ENCODE peak calls at places on chromosome 21, in six cellular contexts. One of them, this sample, is unnamed.

GRCh38 chr21:39216290-39216689 is 33.0 kb upstream of the PSMG1 start:
- DNase-seq in SK-N-SH: no peak
- DNase-seq in H1: no peak
- DNase-seq in HCT116: no peak
- DNase-seq in HepG2: no peak
- DNase-seq in K562: no peak
- DNase-seq in this sample: no peak

GRCh38 chr21:31616216-31616615 is 43.3 kb upstream of the SOD1 start:
- DNase-seq in H1: no peak
- DNase-seq in K562: no peak
- DNase-seq in SK-N-SH: no peak
- DNase-seq in HCT116: no peak
- DNase-seq in HepG2: no peak
- DNase-seq in this sample: no peak

GRCh38 chr21:35120631-35121180 is 71.6 kb upstream of the RUNX1 start:
- DNase-seq in HCT116: no peak
- DNase-seq in K562: no peak
- DNase-seq in HepG2: no peak
- DNase-seq in SK-N-SH: no peak
- DNase-seq in H1: no peak
- DNase-seq in this sample: no peak

GRCh38 chr21:19767546-19767945 is 1230.7 kb upstream of the NCAM2 start:
- DNase-seq in K562: no peak
- DNase-seq in H1: no peak
- DNase-seq in HepG2: no peak
- DNase-seq in SK-N-SH: no peak
- DNase-seq in HCT116: no peak
- DNase-seq in this sample: no peak

GRCh38 chr21:40200962-40201361 is 333.7 kb downstream of the PCP4 start:
- DNase-seq in K562: no peak
- DNase-seq in HepG2: no peak
- DNase-seq in HCT116: no peak
- DNase-seq in H1: no peak
- DNase-seq in SK-N-SH: no peak
- DNase-seq in this sample: no peak

GRCh38 chr21:42474043-42474831 is 21.8 kb downstream of the RSPH1 start:
- DNase-seq in HepG2: peak
- DNase-seq in HCT116: peak
- DNase-seq in K562: no peak
- DNase-seq in H1: no peak
- DNase-seq in SK-N-SH: peak
- DNase-seq in this sample: no peak

GRCh38 chr21:38774586-38775285 is 31.0 kb upstream of the ETS2 start:
- DNase-seq in K562: no peak
- DNase-seq in H1: no peak
- DNase-seq in HCT116: no peak
- DNase-seq in HepG2: no peak
- DNase-seq in SK-N-SH: no peak
- DNase-seq in this sample: no peak

GRCh38 chr21:38258803-38259485 is 2.2 kb downstream of the KCNJ15 start:
- DNase-seq in SK-N-SH: no peak
- DNase-seq in HepG2: no peak
- DNase-seq in HCT116: no peak
- DNase-seq in K562: no peak
- DNase-seq in H1: no peak
- DNase-seq in this sample: no peak

GRCh38 chr21:42475526-42476492 is 20.2 kb downstream of the RSPH1 start:
- DNase-seq in SK-N-SH: no peak
- DNase-seq in HepG2: no peak
- DNase-seq in H1: no peak
- DNase-seq in HCT116: no peak
- DNase-seq in K562: no peak
- DNase-seq in this sample: no peak

GRCh38 chr21:34613679-34614442 is 1.1 kb downstream of the RCAN1 start:
- DNase-seq in HCT116: no peak
- DNase-seq in SK-N-SH: peak
- DNase-seq in K562: peak
- DNase-seq in H1: no peak
- DNase-seq in HepG2: no peak
- DNase-seq in this sample: no peak

GRCh38 chr21:26351661-26352060 is 181.1 kb upstream of the APP start:
- DNase-seq in HepG2: no peak
- DNase-seq in K562: no peak
- DNase-seq in HCT116: no peak
- DNase-seq in H1: no peak
- DNase-seq in SK-N-SH: no peak
- DNase-seq in this sample: no peak

GRCh38 chr21:31554511-31555022 is 104.9 kb upstream of the SOD1 start:
- DNase-seq in SK-N-SH: no peak
- DNase-seq in H1: no peak
- DNase-seq in HepG2: no peak
- DNase-seq in HCT116: peak
- DNase-seq in K562: no peak
- DNase-seq in this sample: peak

GRCh38 chr21:21860888-21861287 is 862.7 kb downstream of the NCAM2 start:
- DNase-seq in HepG2: no peak
- DNase-seq in H1: no peak
- DNase-seq in K562: no peak
- DNase-seq in SK-N-SH: no peak
- DNase-seq in HCT116: no peak
- DNase-seq in this sample: no peak

GRCh38 chr21:40047993-40048730 is 180.9 kb downstream of the PCP4 start:
- DNase-seq in H1: no peak
- DNase-seq in SK-N-SH: no peak
- DNase-seq in K562: no peak
- DNase-seq in HepG2: no peak
- DNase-seq in HCT116: no peak
- DNase-seq in this sample: no peak

GRCh38 chr21:34528131-34528561 is 16.1 kb upstream of the KCNE1 start:
- DNase-seq in HCT116: no peak
- DNase-seq in K562: no peak
- DNase-seq in H1: no peak
- DNase-seq in HepG2: no peak
- DNase-seq in SK-N-SH: no peak
- DNase-seq in this sample: no peak

GRCh38 chr21:14673649-14674048 is 127.5 kb upstream of the SAMSN1 start:
- DNase-seq in HepG2: no peak
- DNase-seq in K562: no peak
- DNase-seq in SK-N-SH: no peak
- DNase-seq in H1: no peak
- DNase-seq in HCT116: no peak
- DNase-seq in this sample: no peak

GRCh38 chr21:16422702-16423101 is 692.9 kb downstream of the USP25 start:
- DNase-seq in HCT116: no peak
- DNase-seq in HepG2: no peak
- DNase-seq in SK-N-SH: no peak
- DNase-seq in H1: no peak
- DNase-seq in K562: no peak
- DNase-seq in this sample: no peak

GRCh38 chr21:42859891-42860230 is 19.5 kb downstream of the WDR4 start:
- DNase-seq in SK-N-SH: no peak
- DNase-seq in K562: no peak
- DNase-seq in HepG2: no peak
- DNase-seq in H1: no peak
- DNase-seq in HCT116: no peak
- DNase-seq in this sample: no peak

GRCh38 chr21:42461881-42462877 is 33.8 kb downstream of the RSPH1 start:
- DNase-seq in SK-N-SH: no peak
- DNase-seq in HCT116: no peak
- DNase-seq in K562: peak
- DNase-seq in HepG2: no peak
- DNase-seq in H1: no peak
- DNase-seq in this sample: no peak

DNA sequence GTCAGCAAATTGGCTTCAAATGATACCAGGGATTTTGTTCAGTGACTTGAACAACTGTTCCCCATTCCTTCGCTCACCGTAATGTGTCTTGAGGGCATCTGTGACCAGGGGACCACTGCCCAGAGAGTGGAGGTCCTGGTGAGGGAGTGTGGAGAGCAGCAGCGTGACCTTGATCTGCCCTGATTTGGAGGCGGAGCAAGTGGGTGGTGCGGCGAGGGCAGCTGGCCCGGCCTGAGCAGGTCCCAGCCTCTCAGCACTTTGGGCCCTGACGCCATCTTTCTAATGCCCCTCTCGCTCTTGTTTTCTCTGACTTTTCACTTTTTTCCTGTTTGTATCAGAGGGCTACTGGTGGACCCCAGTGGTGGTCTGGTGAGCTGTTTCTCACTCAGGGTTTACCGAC is 31.1 kb downstream of the DIP2A start:
- DNase-seq in HCT116: no peak
- DNase-seq in H1: no peak
- DNase-seq in SK-N-SH: no peak
- DNase-seq in K562: no peak
- DNase-seq in HepG2: no peak
- DNase-seq in this sample: no peak
- TF ChIP-seq POLR2AphosphoS5 in HCT116: no peak
- TF ChIP-seq POLR2AphosphoS5 in H1: no peak
- TF ChIP-seq POLR2AphosphoS5 in SK-N-SH: no peak
- TF ChIP-seq POLR2AphosphoS5 in K562: no peak
- TF ChIP-seq POLR2AphosphoS5 in HepG2: no peak
- TF ChIP-seq POLR2AphosphoS5 in this sample: no peak

GRCh38 chr21:29240136-29240535 is 58.6 kb upstream of the BACH1 start:
- DNase-seq in K562: no peak
- DNase-seq in HepG2: no peak
- DNase-seq in HCT116: no peak
- DNase-seq in SK-N-SH: no peak
- DNase-seq in H1: no peak
- DNase-seq in this sample: no peak

GRCh38 chr21:29235714-29236197 is 63.0 kb upstream of the BACH1 start:
- DNase-seq in H1: no peak
- DNase-seq in HepG2: no peak
- DNase-seq in K562: no peak
- DNase-seq in SK-N-SH: no peak
- DNase-seq in HCT116: no peak
- DNase-seq in this sample: peak

GRCh38 chr21:29238052-29238966 is 60.4 kb upstream of the BACH1 start:
- DNase-seq in H1: no peak
- DNase-seq in SK-N-SH: no peak
- DNase-seq in K562: no peak
- DNase-seq in HepG2: no peak
- DNase-seq in HCT116: no peak
- DNase-seq in this sample: no peak

GRCh38 chr21:29238967-29239289 is 59.8 kb upstream of the BACH1 start:
- DNase-seq in HepG2: no peak
- DNase-seq in SK-N-SH: no peak
- DNase-seq in H1: no peak
- DNase-seq in HCT116: no peak
- DNase-seq in K562: no peak
- DNase-seq in this sample: no peak

GRCh38 chr21:29237110-29238051 is 61.3 kb upstream of the BACH1 start:
- DNase-seq in K562: no peak
- DNase-seq in HCT116: no peak
- DNase-seq in SK-N-SH: no peak
- DNase-seq in HepG2: no peak
- DNase-seq in H1: no peak
- DNase-seq in this sample: no peak
- TF ChIP-seq RAD21 in K562: no peak
- TF ChIP-seq RAD21 in HCT116: no peak
- TF ChIP-seq RAD21 in SK-N-SH: no peak
- TF ChIP-seq RAD21 in HepG2: no peak
- TF ChIP-seq RAD21 in H1: no peak
- TF ChIP-seq RAD21 in this sample: no peak

DNA sequence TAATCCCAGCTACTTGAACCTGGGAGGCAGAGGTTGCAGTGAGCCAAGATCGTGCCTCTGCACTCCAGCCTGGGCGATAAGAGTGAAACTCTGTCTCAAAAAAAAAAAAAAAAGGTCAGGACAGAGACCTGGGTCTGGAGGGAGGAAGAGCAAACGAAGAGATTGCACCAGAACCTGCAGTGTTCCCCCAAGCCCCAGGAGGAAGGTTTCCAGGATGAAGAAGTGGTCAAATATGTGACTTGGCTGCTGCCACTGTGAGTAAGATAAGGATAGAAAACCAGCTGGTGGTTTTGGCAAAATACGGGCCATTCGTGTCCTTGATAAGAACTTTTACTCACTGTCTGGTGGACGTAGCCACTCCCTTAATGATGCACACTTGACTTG is 42.2 kb downstream of the CLDN14 start:
- DNase-seq in K562: no peak
- DNase-seq in SK-N-SH: no peak
- DNase-seq in H1: no peak
- DNase-seq in HCT116: no peak
- DNase-seq in HepG2: no peak
- DNase-seq in this sample: no peak
- TF ChIP-seq POLR2AphosphoS5 in K562: no peak
- TF ChIP-seq POLR2AphosphoS5 in SK-N-SH: no peak
- TF ChIP-seq POLR2AphosphoS5 in H1: no peak
- TF ChIP-seq POLR2AphosphoS5 in HCT116: no peak
- TF ChIP-seq POLR2AphosphoS5 in HepG2: no peak
- TF ChIP-seq POLR2AphosphoS5 in this sample: no peak

GRCh38 chr21:8992731-8993174 is 1528.6 kb upstream of the TPTE start:
- DNase-seq in SK-N-SH: no peak
- DNase-seq in HepG2: peak
- DNase-seq in HCT116: no peak
- DNase-seq in K562: peak
- DNase-seq in H1: no peak
- DNase-seq in this sample: no peak

GRCh38 chr21:8993284-8993942 is 1528.0 kb upstream of the TPTE start:
- DNase-seq in HepG2: peak
- DNase-seq in HCT116: no peak
- DNase-seq in K562: peak
- DNase-seq in H1: no peak
- DNase-seq in SK-N-SH: no peak
- DNase-seq in this sample: no peak

GRCh38 chr21:8991968-8992621 is 1529.3 kb upstream of the TPTE start:
- DNase-seq in H1: no peak
- DNase-seq in HCT116: no peak
- DNase-seq in K562: peak
- DNase-seq in HepG2: no peak
- DNase-seq in SK-N-SH: no peak
- DNase-seq in this sample: no peak

GRCh38 chr21:8994640-8995511 is 1526.5 kb upstream of the TPTE start:
- DNase-seq in HepG2: peak
- DNase-seq in H1: no peak
- DNase-seq in K562: peak
- DNase-seq in HCT116: no peak
- DNase-seq in SK-N-SH: no peak
- DNase-seq in this sample: no peak

DNA sequence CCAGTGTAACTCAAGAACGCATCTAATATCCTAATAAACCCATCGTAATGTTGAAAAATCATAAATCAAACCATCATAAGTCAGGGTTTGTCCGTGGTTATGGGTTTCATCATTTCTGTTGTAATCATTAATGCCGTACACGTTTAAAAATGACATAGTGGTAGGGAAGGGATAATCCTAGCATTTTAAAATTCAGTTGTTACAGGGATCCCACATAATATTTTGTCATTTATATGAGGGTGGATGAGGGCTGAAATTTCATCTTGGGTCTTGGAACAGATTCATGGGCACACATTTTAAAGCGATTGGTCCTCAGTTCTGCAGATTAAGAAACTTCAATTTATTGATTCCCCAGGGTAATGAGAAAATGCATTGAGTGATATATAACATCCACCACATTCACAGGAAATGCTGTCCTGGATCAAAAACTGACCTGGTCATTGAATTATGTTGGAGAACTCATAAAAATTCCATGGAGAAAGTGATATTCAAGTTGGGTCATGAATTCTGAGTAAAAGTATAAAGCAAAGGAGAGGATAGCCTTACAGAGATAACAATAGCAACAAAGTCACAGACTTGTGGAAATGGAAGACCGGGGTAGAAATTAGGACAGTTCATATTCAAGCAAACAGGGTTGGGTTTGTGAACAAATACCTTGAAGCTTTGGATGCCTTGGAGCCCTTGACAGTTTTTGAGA is 1527.3 kb upstream of the TPTE start:
- DNase-seq in H1: no peak
- DNase-seq in K562: peak
- DNase-seq in HepG2: peak
- DNase-seq in HCT116: no peak
- DNase-seq in SK-N-SH: no peak
- DNase-seq in this sample: no peak
- TF ChIP-seq RAD21 in H1: no peak
- TF ChIP-seq RAD21 in K562: no peak
- TF ChIP-seq RAD21 in HepG2: no peak
- TF ChIP-seq RAD21 in HCT116: no peak
- TF ChIP-seq RAD21 in SK-N-SH: no peak
- TF ChIP-seq RAD21 in this sample: no peak